ENCODE peak calls at places on chromosomes 16 and 17, in six cellular contexts. O, E, V, Z, I and H are unnamed samples.

GRCh38 chr17:80359422-80360110 is 55.4 kb upstream of the ENDOV start:
- DNase-seq in O (no peak), E (no peak), V (no peak), Z (no peak), I (no peak), H (peak)

GRCh38 chr17:59154335-59154720 is 658 bp downstream of the SKA2 start:
- DNase-seq in O (peak), E (peak), V (peak), Z (peak), I (no peak), H (peak)

GRCh38 chr16:81497690-81498089 is 53.1 kb downstream of the CMIP start:
- DNase-seq in O (no peak), E (no peak), V (no peak), Z (peak), I (no peak), H (no peak)

GRCh38 chr17:75238684-75239191 is 22.7 kb downstream of the GGA3 start:
- DNase-seq in O (peak), E (peak), V (peak), Z (peak), I (peak), H (peak)

GRCh38 chr17:74981979-74982662 is 5.3 kb upstream of the CDR2L start:
- DNase-seq in O (peak), E (peak), V (peak), Z (peak), I (peak), H (peak)

GRCh38 chr17:953767-954166 is 25.8 kb downstream of the NXN start:
- DNase-seq in O (no peak), E (no peak), V (no peak), Z (no peak), I (no peak), H (no peak)

GRCh38 chr17:73773702-73774101 is 129.5 kb upstream of the SDK2 start:
- DNase-seq in O (peak), E (no peak), V (no peak), Z (no peak), I (no peak), H (peak)

GRCh38 chr17:48542114-48542955 is 2.6 kb downstream of the HOXB2 start:
- DNase-seq in O (no peak), E (no peak), V (no peak), Z (no peak), I (no peak), H (peak)

GRCh38 chr16:56950881-56951771 is 10.6 kb upstream of the CETP start:
- DNase-seq in O (peak), E (peak), V (peak), Z (no peak), I (peak), H (peak)

GRCh38 chr17:43125133-43125966 is at the start of gene BRCA1:
- DNase-seq in O (peak), E (peak), V (peak), Z (peak), I (peak), H (peak)

GRCh38 chr16:66904846-66905632 is 13.6 kb downstream of the CDH16 start:
- DNase-seq in O (no peak), E (peak), V (peak), Z (no peak), I (no peak), H (no peak)

GRCh38 chr17:39563476-39563875 is 44.2 kb downstream of the NEUROD2 start:
- DNase-seq in O (no peak), E (no peak), V (no peak), Z (no peak), I (peak), H (no peak)

GRCh38 chr16:58385218-58385773 is 7.0 kb upstream of the GINS3 start:
- DNase-seq in O (no peak), E (no peak), V (no peak), Z (no peak), I (no peak), H (no peak)

GRCh38 chr16:89478576-89479221 is 11.7 kb downstream of the ANKRD11 start:
- DNase-seq in O (peak), E (no peak), V (peak), Z (peak), I (no peak), H (peak)
- H3K4me3 ChIP-seq in O (no peak), E (no peak), V (no peak), Z (no peak), I (no peak), H (no peak)

DNA sequence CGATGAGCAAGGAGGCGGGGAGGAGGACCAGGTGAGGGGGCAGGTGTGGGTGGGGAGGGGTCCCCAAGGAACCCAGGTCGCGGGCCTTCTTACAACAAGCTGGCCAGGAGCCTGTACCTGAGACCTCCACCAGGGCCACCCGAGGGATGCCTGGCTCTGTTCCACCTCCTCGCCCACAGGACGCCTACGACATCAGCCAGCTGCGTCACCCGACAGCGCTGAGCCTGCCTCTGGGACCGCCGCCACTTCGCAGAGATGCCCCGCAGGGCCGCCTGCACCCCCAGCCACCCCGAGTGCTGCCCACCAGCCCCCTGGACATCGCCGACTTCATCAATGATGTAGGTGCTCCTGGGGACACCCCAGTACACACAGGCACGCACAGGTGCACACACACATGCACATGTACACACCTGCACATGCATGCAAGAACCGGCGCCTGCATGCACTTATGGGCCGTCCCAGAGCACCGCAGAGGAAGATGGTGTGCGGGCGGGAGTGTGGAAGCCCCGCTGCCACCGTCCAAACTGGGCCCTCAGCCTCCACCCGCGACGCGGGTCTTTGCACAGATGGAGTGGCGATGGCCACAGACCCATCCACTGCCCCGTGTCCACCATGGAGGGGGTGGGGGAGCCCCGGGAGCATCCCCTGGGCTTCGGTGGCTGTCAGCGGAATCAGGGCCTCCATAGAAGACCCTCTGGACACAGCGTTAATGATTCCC is 6.6 kb downstream of the SLC22A31 start:
- DNase-seq in O (no peak), E (no peak), V (no peak), Z (peak), I (no peak), H (no peak)
- TF ChIP-seq CTCF in O (no peak), E (no peak), V (no peak), Z (no peak), I (no peak), H (no peak)

GRCh38 chr16:71425746-71426068 is 16.1 kb downstream of the TLE7 start:
- DNase-seq in O (no peak), E (no peak), V (no peak), Z (no peak), I (no peak), H (no peak)
- H3K4me3 ChIP-seq in O (no peak), E (no peak), V (peak), Z (no peak), I (peak), H (peak)

DNA sequence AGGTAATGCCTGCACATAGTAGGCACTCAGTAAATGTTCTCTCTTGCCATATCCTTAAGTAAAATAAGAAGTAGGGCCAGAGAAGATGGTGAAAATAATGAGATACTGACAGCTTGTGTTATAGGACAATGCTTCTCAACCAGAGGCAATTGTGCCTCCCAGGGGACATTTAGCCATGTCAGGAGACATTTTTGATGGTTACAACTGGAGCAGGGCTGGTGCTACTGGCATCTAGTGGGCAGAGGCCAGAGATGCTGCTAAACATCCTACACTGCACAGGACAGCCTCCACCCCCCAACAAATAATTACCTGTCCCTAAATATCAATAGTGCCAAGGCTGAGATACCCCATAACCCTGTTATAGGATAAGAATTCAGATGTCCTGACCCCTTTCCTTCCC is 1.7 kb downstream of the RAD51D start:
- DNase-seq in O (peak), E (no peak), V (peak), Z (no peak), I (peak), H (peak)
- TF ChIP-seq CTCF in O (peak), E (no peak), V (peak), Z (no peak), I (peak), H (peak)

DNA sequence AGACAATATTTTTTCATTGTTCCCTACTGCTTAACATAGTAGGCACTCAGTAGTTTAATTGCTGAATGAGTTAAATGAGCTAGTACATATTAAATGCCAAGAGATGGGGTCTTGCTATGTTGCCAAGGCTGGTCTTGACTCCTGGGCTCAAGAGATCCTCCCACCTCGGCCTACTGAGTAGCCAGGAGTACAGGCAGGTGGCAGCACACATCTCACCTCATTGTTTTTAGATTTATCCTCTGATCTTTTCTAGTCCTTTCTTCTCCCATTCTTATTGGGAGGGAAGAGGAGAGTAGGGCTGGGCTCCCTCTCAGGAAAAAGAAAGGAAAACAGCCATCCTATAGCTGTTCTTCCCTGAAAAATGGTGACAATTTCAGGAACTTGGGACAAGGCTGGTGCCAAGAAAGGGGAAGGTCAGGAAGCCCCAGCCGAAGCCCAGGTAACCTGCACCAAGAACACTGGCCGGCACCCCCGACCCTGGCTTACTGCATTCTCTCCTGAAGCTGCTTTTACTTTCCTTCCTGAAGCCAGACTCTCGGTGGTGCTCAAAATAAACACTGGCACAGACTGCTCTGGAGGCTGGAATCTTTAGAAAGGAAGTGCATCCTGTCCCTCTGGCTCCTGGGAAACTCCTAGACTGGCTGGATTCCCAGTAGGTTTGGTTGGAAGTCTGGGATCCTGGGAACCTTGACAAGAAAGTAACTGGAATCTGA is 2.7 kb downstream of the TNFAIP1 start:
- DNase-seq in O (peak), E (no peak), V (no peak), Z (no peak), I (peak), H (peak)
- H3K4me3 ChIP-seq in O (no peak), E (no peak), V (no peak), Z (peak), I (no peak), H (no peak)

DNA sequence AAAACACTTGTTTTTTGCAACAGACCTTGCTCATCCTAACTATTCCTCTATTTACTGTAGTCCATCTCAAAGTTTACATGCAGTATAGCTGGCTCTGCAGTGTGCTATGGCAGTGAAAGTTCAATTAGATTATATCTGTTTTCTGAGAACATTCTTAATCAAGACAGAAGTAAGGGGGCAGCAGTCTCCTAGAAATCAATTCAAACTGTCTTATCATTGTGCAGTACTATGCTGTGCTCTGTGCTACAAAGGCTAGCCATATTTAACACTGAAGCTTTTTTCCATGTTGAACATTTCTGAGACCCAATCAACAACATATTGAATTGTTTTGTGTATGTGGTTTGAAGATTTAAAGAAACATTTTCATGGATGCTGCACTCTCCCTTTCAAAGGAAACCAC is 11.4 kb downstream of the NETO2 start:
- DNase-seq in O (no peak), E (no peak), V (no peak), Z (no peak), I (peak), H (no peak)
- TF ChIP-seq CTCF in O (no peak), E (no peak), V (no peak), Z (no peak), I (no peak), H (no peak)

DNA sequence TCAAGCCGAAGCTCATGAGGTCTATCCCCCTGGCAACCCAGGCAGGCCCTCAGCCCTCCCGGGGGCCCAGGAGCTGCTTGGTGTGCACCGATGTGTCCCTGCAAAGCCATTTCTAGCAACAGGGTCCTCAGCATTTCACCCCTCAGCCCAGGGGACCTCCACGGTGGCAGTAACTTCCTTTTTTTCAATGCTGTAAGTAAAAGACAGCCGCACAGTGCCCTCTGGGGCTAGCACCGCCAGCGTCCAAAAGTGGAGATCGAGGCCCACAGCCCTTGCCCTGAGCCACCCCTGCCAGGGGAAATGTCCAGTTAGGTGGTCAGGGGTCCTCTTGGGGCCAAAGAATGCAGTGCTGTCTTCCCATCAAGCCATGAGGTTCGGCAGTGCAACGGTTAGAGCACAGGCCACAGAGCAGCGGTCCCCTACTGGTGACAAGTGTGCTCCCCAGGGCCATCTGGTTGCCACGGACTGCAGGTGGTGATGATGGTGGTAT is 79.9 kb downstream of the LITAF start:
- DNase-seq in O (no peak), E (no peak), V (no peak), Z (peak), I (no peak), H (no peak)
- H3K4me3 ChIP-seq in O (no peak), E (no peak), V (no peak), Z (no peak), I (no peak), H (no peak)

GRCh38 chr17:5705081-5705875 is 121.0 kb upstream of the NLRP1 start:
- DNase-seq in O (peak), E (no peak), V (no peak), Z (no peak), I (no peak), H (no peak)
- TF ChIP-seq CTCF in O (peak), E (no peak), V (peak), Z (no peak), I (peak), H (peak)

DNA sequence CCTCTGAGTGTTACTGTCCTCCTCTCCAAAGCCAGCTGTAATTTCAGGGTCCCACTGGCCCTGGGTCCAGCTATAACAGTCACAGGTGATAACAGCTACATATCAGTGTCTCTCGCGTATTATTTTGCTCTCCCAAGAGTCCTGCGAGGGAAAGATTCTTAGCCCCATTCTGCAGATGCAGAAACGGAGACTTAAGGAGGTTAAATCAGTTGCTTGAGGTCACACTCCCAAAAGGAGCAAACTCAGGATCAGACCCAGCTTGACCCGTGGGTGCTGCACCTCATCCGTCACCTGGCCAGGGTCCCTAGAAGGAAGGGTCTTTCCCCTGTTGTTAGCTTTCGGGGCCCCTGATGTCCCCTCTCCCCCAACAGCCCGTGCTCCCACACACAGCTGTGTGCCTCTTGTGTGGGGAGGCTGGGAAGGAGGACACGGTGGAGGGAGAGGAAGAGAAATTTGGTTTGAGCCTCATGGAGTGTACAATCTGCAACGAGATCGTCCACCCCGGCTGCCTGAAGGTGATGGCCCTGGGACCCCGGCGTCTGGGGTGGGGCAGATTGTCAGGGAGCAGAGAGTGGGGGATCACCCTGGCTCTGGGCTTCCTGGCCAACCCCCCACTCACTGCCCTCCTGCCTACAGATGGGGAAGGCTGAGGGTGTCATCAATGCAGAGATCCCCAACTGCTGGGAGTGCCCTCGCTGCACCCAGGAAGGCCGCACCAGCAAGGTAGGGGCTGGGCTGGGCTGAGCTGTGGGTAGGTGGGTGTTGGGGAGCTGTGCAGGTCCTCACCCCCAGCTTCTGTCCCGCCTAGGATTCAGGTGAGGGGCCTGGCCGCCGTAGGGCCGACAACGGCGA is 3.8 kb downstream of the FBXL19 start:
- DNase-seq in O (no peak), E (no peak), V (no peak), Z (no peak), I (no peak), H (no peak)
- H3K4me3 ChIP-seq in O (no peak), E (no peak), V (no peak), Z (no peak), I (no peak), H (no peak)